ENCODE peak calls at places on chromosomes 4 and X, in ten cellular contexts. N, U, Q, I, O, Z, B, C, R and P are unnamed samples.
A peak's percentile ranks its signal among the peaks of the same experiment; 100 is the strongest.

GRCh38 chrX:139106111-139106510 is 394.6 kb upstream of the FGF13 start:
- DNase-seq in U (peak; percentile 36), R (no peak), Q (peak; percentile 6), O (no peak), Z (peak; percentile 94), C (no peak), I (no peak), N (peak; percentile 68), B (no peak), P (peak; percentile 85)

GRCh38 chrX:50920132-50920531 is 9.6 kb downstream of the BMP15 start:
- DNase-seq in R (no peak), O (no peak), N (peak; percentile 63), C (no peak), I (no peak), B (no peak), Z (peak; percentile 6), U (peak; percentile 41), Q (no peak), P (peak; percentile 3)

GRCh38 chr4:128974203-128974602 is 119.1 kb downstream of the SCLT1 start:
- DNase-seq in O (no peak), Z (peak; percentile 55), C (no peak), N (no peak), U (no peak), B (no peak), I (no peak), Q (peak; percentile 17), R (no peak), P (peak; percentile 60)

GRCh38 chr4:184529283-184529682 is 54.9 kb upstream of the IRF2 start:
- DNase-seq in O (no peak), Z (peak; percentile 70), Q (no peak), B (no peak), I (no peak), C (no peak), U (peak; percentile 95), N (peak; percentile 74), R (no peak), P (no peak)

GRCh38 chr4:121943941-121944340 is 7.9 kb downstream of the TRPC3 start:
- DNase-seq in R (no peak), C (no peak), Q (no peak), U (no peak), Z (no peak), I (no peak), N (peak; percentile 31), O (no peak), B (no peak), P (no peak)

GRCh38 chrX:153970398-153971123 is 1.1 kb downstream of the HCFC1 start:
- DNase-seq in B (peak; percentile 37), N (peak; percentile 86), C (peak; percentile 34), Q (peak; percentile 39), Z (peak; percentile 82), R (no peak), U (peak; percentile 14), I (no peak), O (peak; percentile 31), P (peak; percentile 75)

GRCh38 chr4:119593698-119594097 is 34.9 kb downstream of the PDE5A start:
- DNase-seq in R (no peak), B (no peak), N (no peak), C (no peak), O (no peak), I (no peak), U (no peak), Z (no peak), Q (no peak), P (no peak)

GRCh38 chr4:94536049-94536448 is 84.3 kb downstream of the PDLIM5 start:
- DNase-seq in N (no peak), O (no peak), Q (no peak), R (no peak), Z (no peak), C (no peak), I (no peak), U (no peak), B (no peak), P (no peak)

GRCh38 chr4:160745126-160745525 is 1418.7 kb downstream of the FSTL5 start:
- DNase-seq in Q (no peak), C (no peak), B (no peak), R (no peak), Z (no peak), N (no peak), O (no peak), U (peak; percentile 2), I (no peak), P (no peak)

GRCh38 chr4:24007740-24008348 is 118.0 kb upstream of the PPARGC1A start:
- DNase-seq in Q (no peak), B (no peak), U (no peak), R (no peak), I (no peak), O (no peak), N (no peak), Z (no peak), C (no peak), P (no peak)

GRCh38 chr4:57119054-57119651 is 9.0 kb upstream of the IGFBP7 start:
- DNase-seq in U (peak; percentile 89), Q (peak; percentile 92), C (peak; percentile 90), I (peak; percentile 89), O (peak; percentile 45), B (no peak), R (no peak), Z (peak; percentile 97), N (peak; percentile 44), P (peak; percentile 96)

GRCh38 chrX:17567173-17567572 is 170.1 kb upstream of the SCML1 start:
- DNase-seq in B (no peak), Q (no peak), N (no peak), O (no peak), I (no peak), U (no peak), R (no peak), Z (peak; percentile 66), C (no peak), P (no peak)

GRCh38 chr4:38050560-38051350 is 90.6 kb downstream of the PTTG2 start:
- DNase-seq in Q (no peak), U (no peak), R (no peak), O (no peak), Z (peak; percentile 45), B (no peak), C (no peak), I (no peak), N (no peak), P (peak; percentile 65)

GRCh38 chr4:38049545-38050170 is 89.5 kb downstream of the PTTG2 start:
- DNase-seq in R (no peak), C (no peak), B (no peak), N (no peak), O (no peak), Q (no peak), I (no peak), U (peak; percentile 91), Z (no peak), P (no peak)

GRCh38 chr4:38044060-38044459 is 83.9 kb downstream of the PTTG2 start:
- DNase-seq in N (no peak), Q (no peak), O (no peak), U (no peak), R (no peak), I (no peak), B (no peak), Z (no peak), C (no peak), P (no peak)

GRCh38 chr4:38046735-38047487 is 86.7 kb downstream of the PTTG2 start:
- DNase-seq in R (no peak), O (no peak), Q (no peak), N (peak; percentile 37), I (no peak), Z (peak; percentile 22), B (no peak), U (peak; percentile 20), C (no peak), P (peak; percentile 37)
- TF ChIP-seq CTCF in R (no peak), O (no peak), Q (peak; percentile 12), N (peak; percentile 12), I (no peak), Z (no peak), B (no peak), U (no peak), C (no peak), P (no peak)

GRCh38 chrX:275967-276587 is 5.1 kb upstream of the PLCXD1 start:
- DNase-seq in N (peak; percentile 84), Q (peak; percentile 66), U (peak; percentile 64), I (peak; percentile 94), C (no peak), O (peak; percentile 69), R (peak; percentile 86), B (no peak), Z (peak; percentile 40), P (peak; percentile 34)
- TF ChIP-seq CTCF in N (no peak), Q (peak; percentile 45), U (no peak), I (no peak), C (no peak), O (no peak), R (no peak), B (no peak), Z (no peak), P (no peak)

GRCh38 chr4:58247792-58248191 is 1137.6 kb upstream of the IGFBP7 start:
- DNase-seq in B (peak; percentile 36), N (no peak), I (no peak), R (no peak), C (no peak), O (no peak), Q (no peak), U (no peak), Z (no peak), P (no peak)
- TF ChIP-seq CTCF in B (peak; percentile 34), N (no peak), I (no peak), R (no peak), C (no peak), O (no peak), Q (no peak), U (no peak), Z (no peak), P (no peak)

DNA sequence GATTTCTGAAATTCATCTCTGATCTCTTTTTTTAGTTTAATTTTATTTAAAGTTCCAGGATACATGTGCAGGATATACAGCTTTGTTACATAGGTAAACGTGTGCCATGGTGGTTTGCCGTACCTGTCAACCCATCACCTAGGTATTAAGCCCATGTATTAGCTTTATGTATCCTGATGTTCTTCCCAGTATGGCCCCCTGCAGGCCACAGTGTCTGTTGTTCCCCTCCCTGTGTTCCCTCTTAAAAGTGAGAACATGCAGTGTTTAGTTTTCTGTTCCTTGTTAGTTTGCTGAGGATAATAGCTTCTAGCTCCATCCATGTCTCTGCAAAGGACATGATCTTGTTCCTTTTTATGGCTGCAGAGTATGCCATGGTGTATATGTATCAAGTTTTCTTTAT is 153.2 kb downstream of the RAPGEF2 start:
- DNase-seq in Q (no peak), I (no peak), R (no peak), B (no peak), O (no peak), N (no peak), C (no peak), U (no peak), Z (no peak), P (no peak)
- TF ChIP-seq CTCF in Q (peak; percentile 35), I (no peak), R (no peak), B (no peak), O (no peak), N (peak; percentile 33), C (no peak), U (no peak), Z (no peak), P (no peak)

GRCh38 chrX:131747173-131747572 is 203.3 kb downstream of the OR13H1 start:
- DNase-seq in I (peak; percentile 88), C (peak; percentile 90), Z (peak; percentile 79), O (no peak), Q (no peak), U (no peak), B (peak; percentile 88), N (peak; percentile 75), R (no peak), P (peak; percentile 96)
- TF ChIP-seq CTCF in I (no peak), C (peak; percentile 57), Z (no peak), O (peak; percentile 60), Q (no peak), U (no peak), B (peak; percentile 44), N (peak; percentile 54), R (no peak), P (peak; percentile 54)

GRCh38 chr4:148056879-148057278 is 325.0 kb downstream of the ARHGAP10 start:
- DNase-seq in R (no peak), O (peak; percentile 54), C (peak; percentile 13), Q (peak; percentile 62), I (peak; percentile 90), B (peak; percentile 88), N (peak; percentile 70), U (peak; percentile 67), Z (peak; percentile 77), P (peak; percentile 67)
- TF ChIP-seq CTCF in R (no peak), O (no peak), C (no peak), Q (peak; percentile 38), I (no peak), B (peak; percentile 81), N (peak; percentile 50), U (no peak), Z (no peak), P (no peak)